ENCODE peak calls at places on chromosomes 16 and 17, in five cellular contexts. M, L, D, N and J are unnamed samples.

GRCh38 chr17:16085066-16085699 is 85.6 kb downstream of the TTC19 start:
- DNase-seq in N (no peak), D (no peak), L (peak), M (no peak), J (no peak)

GRCh38 chr17:71188811-71189492 is 931.9 kb upstream of the SOX9 start:
- DNase-seq in M (no peak), D (no peak), L (peak), N (no peak), J (no peak)

GRCh38 chr17:48725005-48725293 is 2.0 kb downstream of the PRAC2 start:
- DNase-seq in D (no peak), M (no peak), L (no peak), N (no peak), J (no peak)

GRCh38 chr17:81019563-81020442 is 15.1 kb upstream of the BAIAP2 start:
- DNase-seq in L (no peak), D (no peak), N (no peak), M (no peak), J (no peak)

GRCh38 chr17:74430706-74431567 is 951 bp upstream of the GPRC5C start:
- DNase-seq in N (peak), M (peak), L (no peak), D (peak), J (no peak)

GRCh38 chr16:65991149-65991701 is 375.3 kb upstream of the CDH5 start:
- DNase-seq in M (no peak), L (no peak), D (no peak), N (no peak), J (no peak)

GRCh38 chr17:20200016-20200788 is 191.0 kb downstream of the SPECC1 start:
- DNase-seq in D (no peak), L (no peak), M (no peak), N (no peak), J (no peak)

GRCh38 chr17:44628234-44629188 is 27.8 kb upstream of the MEIOC start:
- DNase-seq in M (peak), L (no peak), D (no peak), N (no peak), J (peak)

GRCh38 chr16:5633845-5634440 is 536.3 kb upstream of the EEF2KMT start:
- DNase-seq in M (no peak), N (no peak), D (peak), L (no peak), J (peak)

GRCh38 chr17:47223007-47223406 is 13.9 kb downstream of the MYL4 start:
- DNase-seq in N (no peak), L (no peak), M (no peak), D (no peak), J (no peak)

GRCh38 chr16:85245307-85246172 is 133.3 kb upstream of the CIBAR2 start:
- DNase-seq in D (peak), M (no peak), L (no peak), N (peak), J (peak)

GRCh38 chr16:67685388-67686112 is 18.9 kb downstream of the C16orf86 start:
- DNase-seq in N (no peak), D (no peak), L (no peak), M (no peak), J (no peak)

GRCh38 chr16:13708361-13708760 is 211.6 kb upstream of the ERCC4 start:
- DNase-seq in L (no peak), D (no peak), N (no peak), M (no peak), J (no peak)

GRCh38 chr17:57285681-57286080 is 29.4 kb downstream of the MSI2 start:
- DNase-seq in D (no peak), M (no peak), N (no peak), L (no peak), J (no peak)

GRCh38 chr16:82993874-82994375 is 367.2 kb downstream of the CDH13 start:
- DNase-seq in N (no peak), M (no peak), L (no peak), D (no peak), J (no peak)

GRCh38 chr16:83715217-83715920 is 92.4 kb upstream of the HSBP1 start:
- DNase-seq in M (no peak), D (no peak), L (no peak), N (no peak), J (no peak)

GRCh38 chr17:72556944-72557826 is 436.4 kb downstream of the SOX9 start:
- DNase-seq in M (peak), D (peak), L (no peak), N (peak), J (peak)

GRCh38 chr17:44581868-44582267 is 24.6 kb downstream of the FZD2 start:
- DNase-seq in M (no peak), N (no peak), D (no peak), L (no peak), J (no peak)

GRCh38 chr16:13909872-13910303 is 10.1 kb upstream of the ERCC4 start:
- DNase-seq in N (no peak), D (no peak), M (peak), L (peak), J (no peak)

GRCh38 chr17:2347805-2348685 is 10.7 kb downstream of the SGSM2 start:
- DNase-seq in L (peak), N (no peak), M (no peak), D (peak), J (no peak)

GRCh38 chr16:24668481-24669001 is 60.9 kb upstream of the TNRC6A start:
- DNase-seq in D (no peak), L (peak), N (peak), M (no peak), J (no peak)

GRCh38 chr16:17467923-17468540 is 2.7 kb downstream of the XYLT1 start:
- DNase-seq in L (no peak), M (peak), N (no peak), D (no peak), J (no peak)

GRCh38 chr16:69798466-69798865 is 36.3 kb downstream of the WWP2 start:
- DNase-seq in L (no peak), D (no peak), N (no peak), M (no peak), J (no peak)

GRCh38 chr16:83813818-83814653 is 6.3 kb downstream of the HSBP1 start:
- DNase-seq in N (no peak), D (no peak), M (no peak), L (peak), J (no peak)

GRCh38 chr16:4032768-4033167 is 83.5 kb downstream of the ADCY9 start:
- DNase-seq in M (no peak), L (no peak), D (no peak), N (no peak), J (no peak)